ENCODE peak calls at places on chromosome 21, in four cellular contexts. I, D, P and Q are unnamed samples.

GRCh38 chr21:44753357-44753756 is 42.0 kb upstream of the TSPEAR start:
- DNase-seq in I (no peak), D (no peak), P (no peak), Q (no peak)

GRCh38 chr21:34900376-34900775 is 148.7 kb downstream of the RUNX1 start:
- DNase-seq in D (no peak), P (no peak), I (no peak), Q (no peak)

GRCh38 chr21:46461909-46462308 is 3.2 kb downstream of the DIP2A start:
- DNase-seq in I (no peak), P (peak; percentile 43), D (no peak), Q (no peak)

GRCh38 chr21:43775795-43776430 is at the start of gene CSTB:
- DNase-seq in P (peak; percentile 86), I (peak; percentile 72), D (peak; percentile 93), Q (peak; percentile 88)

GRCh38 chr21:14684071-14684470 is 138.0 kb upstream of the SAMSN1 start:
- DNase-seq in D (no peak), I (no peak), P (no peak), Q (no peak)

GRCh38 chr21:18369115-18369514 is 34.5 kb downstream of the TMPRSS15 start:
- DNase-seq in I (no peak), P (no peak), D (no peak), Q (no peak)

GRCh38 chr21:34688145-34688544 is 19.4 kb downstream of the CLIC6 start:
- DNase-seq in P (no peak), I (no peak), D (no peak), Q (no peak)

GRCh38 chr21:44529503-44530125 is 10.4 kb downstream of the KRTAP10-1 start:
- DNase-seq in D (no peak), I (no peak), P (no peak), Q (no peak)

GRCh38 chr21:14050121-14050520 is 160.6 kb downstream of the LIPI start:
- DNase-seq in D (no peak), P (no peak), I (no peak), Q (no peak)

GRCh38 chr21:33403128-33403785 is at the start of gene IFNGR2:
- DNase-seq in D (peak; percentile 74), I (no peak), P (no peak), Q (peak; percentile 84)

GRCh38 chr21:45469273-45470086 is 64.5 kb downstream of the COL18A1 start:
- DNase-seq in I (peak; percentile 29), P (no peak), D (peak; percentile 79), Q (peak; percentile 35)

GRCh38 chr21:25350056-25350455 is 257.2 kb downstream of the MRPL39 start:
- DNase-seq in D (no peak), I (no peak), P (peak; percentile 47), Q (no peak)

GRCh38 chr21:31902438-31902837 is 29.6 kb downstream of the HUNK start:
- DNase-seq in P (no peak), I (no peak), D (no peak), Q (no peak)

GRCh38 chr21:37829447-37829846 is 86.8 kb downstream of the KCNJ6 start:
- DNase-seq in I (no peak), P (peak; percentile 41), D (no peak), Q (no peak)

GRCh38 chr21:45362077-45362747 is 42.8 kb upstream of the COL18A1 start:
- DNase-seq in D (no peak), I (no peak), P (no peak), Q (no peak)

GRCh38 chr21:32789709-32790108 is 18.2 kb upstream of the PAXBP1 start:
- DNase-seq in D (no peak), P (no peak), I (no peak), Q (no peak)

GRCh38 chr21:14547834-14548513 is 1.9 kb upstream of the SAMSN1 start:
- DNase-seq in I (no peak), D (no peak), P (no peak), Q (no peak)